ENCODE peak calls at places on chromosomes 13 and 19, in four cellular contexts. H is stimulated activated CD8-positive, alpha-beta memory T cell treated with anti-CD3 and anti-CD28 coated beads, Interleukin-7, amount 100 ng/mL, for 1 hour; C is hypothalamus; E is memory B cell. Y is an unnamed sample.

GRCh38 chr13:55410398-55411330 is 1730.1 kb upstream of the PRR20A start:
- DNase-seq in H (no peak), C (no peak), E (no peak), Y (no peak)

GRCh38 chr13:48037346-48038173 is at the start of gene NUDT15:
- DNase-seq in H (peak; percentile 89), C (peak; percentile 98), E (peak; percentile 95), Y (peak; percentile 97)

GRCh38 chr13:113210834-113211233 is 1.4 kb downstream of the CUL4A start:
- DNase-seq in H (no peak), C (no peak), E (no peak), Y (no peak)

GRCh38 chr13:49545661-49546060 is 39.7 kb downstream of the RCBTB1 start:
- DNase-seq in H (no peak), C (no peak), E (no peak), Y (no peak)

GRCh38 chr13:40187836-40188591 is 478.4 kb downstream of the FOXO1 start:
- DNase-seq in H (no peak), C (no peak), E (no peak), Y (no peak)

GRCh38 chr13:60267498-60268202 is 103.9 kb upstream of the DIAPH3 start:
- DNase-seq in H (no peak), C (no peak), E (no peak), Y (peak; percentile 53)

GRCh38 chr19:35907377-35907745 is 734 bp downstream of the TYROBP start:
- DNase-seq in H (no peak), C (no peak), E (no peak), Y (no peak)

GRCh38 chr19:48393559-48394330 is at the start of gene GRIN2D:
- DNase-seq in H (no peak), C (no peak), E (no peak), Y (peak; percentile 64)

GRCh38 chr19:35751839-35752745 is 3.7 kb downstream of the LIN37 start:
- DNase-seq in H (no peak), C (no peak), E (no peak), Y (no peak)

Y was measured in hepatocyte.